ENCODE peak calls at places on chromosomes 1 and 21, in six cellular contexts. C, V, I, N, E and G are unnamed samples.

GRCh38 chr1:83970802-83971201 is 28.1 kb downstream of the TTLL7 start:
- DNase-seq in C (no peak), V (no peak), I (no peak), N (no peak), E (no peak), G (no peak)

GRCh38 chr1:31869473-31869872 is 53.7 kb upstream of the SPOCD1 start:
- DNase-seq in C (no peak), V (no peak), I (no peak), N (no peak), E (no peak), G (no peak)

GRCh38 chr1:53557369-53557768 is 98.2 kb downstream of the DMRTB1 start:
- DNase-seq in C (no peak), V (no peak), I (peak), N (no peak), E (no peak), G (no peak)

GRCh38 chr21:21002137-21002536 is 3.9 kb downstream of the NCAM2 start:
- DNase-seq in C (no peak), V (peak), I (no peak), N (no peak), E (no peak), G (no peak)

GRCh38 chr21:43951911-43952703 is 60.0 kb upstream of the TRAPPC10 start:
- DNase-seq in C (no peak), V (no peak), I (no peak), N (no peak), E (no peak), G (no peak)

GRCh38 chr1:33317354-33317753 is 3.5 kb downstream of the A3GALT2 start:
- DNase-seq in C (no peak), V (no peak), I (no peak), N (no peak), E (no peak), G (no peak)

GRCh38 chr1:3313579-3313955 is 140.9 kb upstream of the ARHGEF16 start:
- DNase-seq in C (peak), V (no peak), I (peak), N (peak), E (peak), G (peak)

GRCh38 chr1:33347650-33347992 is 26.7 kb upstream of the A3GALT2 start:
- DNase-seq in C (peak), V (no peak), I (no peak), N (no peak), E (peak), G (no peak)

GRCh38 chr1:33548319-33548718 is 75.9 kb downstream of the ZSCAN20 start:
- DNase-seq in C (no peak), V (no peak), I (no peak), N (no peak), E (no peak), G (no peak)

GRCh38 chr1:223248787-223249175 is 105.7 kb upstream of the TLR5 start:
- DNase-seq in C (no peak), V (peak), I (no peak), N (no peak), E (no peak), G (no peak)

GRCh38 chr1:206954616-206955342 is 8.5 kb upstream of the PIGR start:
- DNase-seq in C (no peak), V (no peak), I (no peak), N (no peak), E (no peak), G (no peak)

GRCh38 chr21:27818847-27819246 is 852.0 kb upstream of the ADAMTS5 start:
- DNase-seq in C (peak), V (no peak), I (no peak), N (no peak), E (peak), G (no peak)

GRCh38 chr21:46189213-46189958 is 5.1 kb upstream of the SPATC1L start:
- DNase-seq in C (peak), V (no peak), I (no peak), N (peak), E (peak), G (no peak)

GRCh38 chr1:30928171-30928570 is 19.6 kb upstream of the SDC3 start:
- DNase-seq in C (no peak), V (no peak), I (no peak), N (no peak), E (no peak), G (no peak)

GRCh38 chr1:67496329-67496728 is 66.1 kb upstream of the SERBP1 start:
- DNase-seq in C (no peak), V (no peak), I (no peak), N (no peak), E (no peak), G (no peak)

GRCh38 chr1:220783453-220783852 is 3.3 kb upstream of the MTARC1 start:
- DNase-seq in C (no peak), V (no peak), I (peak), N (no peak), E (no peak), G (no peak)

GRCh38 chr1:28341591-28341990 is 12.8 kb downstream of the MED18 start:
- DNase-seq in C (no peak), V (no peak), I (no peak), N (peak), E (no peak), G (no peak)

GRCh38 chr1:11374079-11374747 is 101.2 kb downstream of the UBIAD1 start:
- DNase-seq in C (no peak), V (no peak), I (no peak), N (no peak), E (no peak), G (no peak)

GRCh38 chr1:197197430-197197997 is 51.0 kb upstream of the ASPM start:
- DNase-seq in C (no peak), V (no peak), I (no peak), N (no peak), E (no peak), G (no peak)

GRCh38 chr1:156487862-156488261 is 12.7 kb downstream of the MEF2D start:
- DNase-seq in C (no peak), V (peak), I (no peak), N (no peak), E (no peak), G (no peak)

GRCh38 chr1:232786845-232787455 is 18.3 kb upstream of the MAP10 start:
- DNase-seq in C (no peak), V (no peak), I (no peak), N (no peak), E (no peak), G (no peak)

GRCh38 chr1:23960291-23960718 is 677 bp downstream of the PNRC2 start:
- DNase-seq in C (peak), V (no peak), I (no peak), N (no peak), E (peak), G (no peak)

GRCh38 chr1:29749021-29749420 is 512.7 kb downstream of the PTPRU start:
- DNase-seq in C (no peak), V (no peak), I (peak), N (no peak), E (no peak), G (no peak)

GRCh38 chr1:192793983-192794767 is 14.7 kb upstream of the RGS2 start:
- DNase-seq in C (no peak), V (no peak), I (no peak), N (no peak), E (no peak), G (no peak)

GRCh38 chr1:234295039-234295438 is 78.2 kb upstream of the COA6 start:
- DNase-seq in C (no peak), V (no peak), I (no peak), N (no peak), E (no peak), G (no peak)

GRCh38 chr1:190975827-190976226 is 498.2 kb upstream of the BRINP3 start:
- DNase-seq in C (no peak), V (no peak), I (no peak), N (no peak), E (no peak), G (no peak)

GRCh38 chr1:201385299-201385891 is 7.9 kb upstream of the TNNT2 start:
- DNase-seq in C (peak), V (peak), I (no peak), N (peak), E (peak), G (no peak)

GRCh38 chr21:17432732-17433057 is 80.1 kb upstream of the CXADR start:
- DNase-seq in C (no peak), V (no peak), I (no peak), N (no peak), E (no peak), G (no peak)

GRCh38 chr1:116855788-116856187 is 53.9 kb upstream of the PTGFRN start:
- DNase-seq in C (peak), V (no peak), I (no peak), N (no peak), E (peak), G (no peak)

GRCh38 chr1:59139396-59139795 is 157.5 kb upstream of the FGGY start:
- DNase-seq in C (no peak), V (no peak), I (no peak), N (no peak), E (no peak), G (no peak)

GRCh38 chr21:45990049-45990711 is 8.6 kb downstream of the COL6A1 start:
- DNase-seq in C (no peak), V (no peak), I (peak), N (no peak), E (no peak), G (no peak)

GRCh38 chr1:182054698-182055326 is 6.7 kb downstream of the ZNF648 start:
- DNase-seq in C (no peak), V (peak), I (no peak), N (peak), E (peak), G (no peak)

GRCh38 chr1:240091201-240091600 is 482 bp upstream of the FMN2 start:
- DNase-seq in C (no peak), V (no peak), I (no peak), N (no peak), E (no peak), G (no peak)
- H3K4me3 ChIP-seq in C (no peak), V (peak), I (no peak), N (peak), E (peak), G (peak)

DNA sequence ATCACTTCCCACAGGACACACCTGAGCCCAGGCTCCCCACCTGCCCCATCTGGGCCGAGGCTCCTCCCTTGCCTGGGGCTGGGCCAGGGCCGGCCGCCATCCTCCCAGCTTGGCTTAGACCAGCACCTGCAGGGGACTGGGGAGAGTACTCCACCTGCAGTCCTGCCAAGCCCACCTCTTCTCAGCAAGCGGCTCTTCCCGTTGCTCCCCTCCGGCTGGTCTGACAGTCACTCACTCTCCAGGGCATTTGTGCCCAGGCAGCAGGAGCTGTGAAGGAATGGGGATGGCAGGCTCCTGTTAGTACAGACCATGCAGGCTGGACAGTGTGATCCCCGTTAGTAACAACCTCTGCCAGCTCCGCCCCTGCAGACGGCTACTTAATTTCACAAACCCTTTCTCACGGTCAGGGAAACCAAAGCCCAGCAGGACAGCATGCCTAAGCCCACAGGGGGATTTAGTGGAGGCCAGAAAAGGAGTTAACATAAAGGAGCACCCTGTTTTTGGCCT is at the start of gene FYB2:
- DNase-seq in C (no peak), V (no peak), I (no peak), N (no peak), E (no peak), G (no peak)
- H3K4me3 ChIP-seq in C (no peak), V (no peak), I (no peak), N (no peak), E (no peak), G (no peak)

DNA sequence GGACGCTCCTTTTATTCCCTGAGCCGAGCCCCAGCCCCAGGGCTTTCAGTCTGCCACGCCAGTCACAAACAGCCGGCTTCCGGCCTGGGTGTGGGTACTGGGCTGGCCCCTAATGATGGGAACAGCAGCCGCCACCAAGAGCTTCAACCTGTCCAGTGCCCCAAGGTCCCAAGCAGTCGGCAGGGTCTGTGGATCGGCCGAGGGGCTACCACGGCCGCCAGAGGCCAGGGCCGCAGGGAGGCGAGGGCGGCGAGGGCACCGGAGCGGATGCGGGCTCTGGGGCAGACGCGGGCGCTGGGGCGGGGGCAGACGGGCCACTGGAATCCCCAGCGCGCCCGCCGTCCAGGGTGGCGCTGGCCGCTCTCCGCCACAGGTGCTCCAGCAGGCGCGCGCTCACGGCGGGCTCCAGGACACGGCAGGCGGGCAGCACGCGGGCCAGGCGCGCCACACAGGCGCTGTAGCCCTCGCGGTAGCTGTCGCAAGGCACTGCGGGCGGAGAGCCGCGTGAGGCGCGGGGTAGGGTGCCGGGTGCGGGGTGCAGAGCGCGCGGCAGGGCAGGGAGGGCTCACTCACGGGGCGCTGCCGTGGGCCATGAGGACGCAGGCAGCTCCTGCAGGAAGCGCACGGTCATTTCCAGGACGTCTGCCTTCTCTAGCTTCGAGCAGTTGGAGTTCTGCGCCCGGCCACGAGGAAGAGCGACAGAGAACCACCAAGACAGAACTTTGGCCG is 887 bp downstream of the HES2 start:
- DNase-seq in C (no peak), V (no peak), I (no peak), N (no peak), E (no peak), G (no peak)
- H3K4me3 ChIP-seq in C (no peak), V (no peak), I (peak), N (no peak), E (no peak), G (no peak)

GRCh38 chr1:146019225-146020057 is 2.1 kb downstream of the HJV start:
- DNase-seq in C (no peak), V (no peak), I (no peak), N (no peak), E (no peak), G (no peak)
- H3K4me3 ChIP-seq in C (no peak), V (no peak), I (peak), N (peak), E (no peak), G (peak)